ENCODE peak calls at places on chromosomes 5 and 9, in seven cellular contexts. T is SK-N-SH, N is HCT116, Q is HepG2, V is K562, P is GM12878, F is T47D. A is an unnamed sample.

GRCh38 chr5:107554776-107555424 is 115.8 kb downstream of the EFNA5 start:
- DNase-seq in P (no peak), F (no peak), T (peak), Q (no peak), V (no peak), N (no peak), A (no peak)

GRCh38 chr5:11075010-11075860 is 314.2 kb upstream of the DAP start:
- DNase-seq in V (no peak), N (no peak), T (peak), Q (no peak), P (no peak), F (no peak), A (peak)

GRCh38 chr5:79955496-79956172 is 35.4 kb downstream of the MTX3 start:
- DNase-seq in Q (no peak), F (no peak), T (no peak), V (no peak), N (no peak), P (no peak), A (no peak)

GRCh38 chr5:140043508-140043872 is 391 bp upstream of the NRG2 start:
- DNase-seq in V (peak), P (no peak), Q (no peak), F (peak), T (peak), N (no peak), A (no peak)

GRCh38 chr5:132546108-132546507 is 2.8 kb upstream of the IL5 start:
- DNase-seq in T (no peak), F (no peak), V (no peak), Q (no peak), N (no peak), P (no peak), A (no peak)

GRCh38 chr9:137079401-137079787 is 2.1 kb downstream of the UAP1L1 start:
- DNase-seq in V (no peak), N (no peak), T (no peak), P (no peak), Q (no peak), F (no peak), A (no peak)

GRCh38 chr9:306907-307306 is 92.2 kb downstream of the DOCK8 start:
- DNase-seq in Q (peak), P (no peak), F (no peak), V (no peak), N (no peak), T (no peak), A (no peak)

GRCh38 chr9:93969328-93969661 is 14.1 kb upstream of the BARX1 start:
- DNase-seq in T (no peak), P (no peak), N (no peak), V (no peak), F (no peak), Q (no peak), A (no peak)

GRCh38 chr5:116153687-116154174 is 68.9 kb downstream of the COMMD10 start:
- DNase-seq in P (no peak), N (no peak), V (no peak), Q (no peak), T (no peak), F (no peak), A (no peak)

GRCh38 chr9:75071530-75072122 is 16.3 kb downstream of the NMRK1 start:
- DNase-seq in P (no peak), N (peak), V (no peak), Q (no peak), T (no peak), F (no peak), A (no peak)

GRCh38 chr9:89185980-89186379 is 7.4 kb upstream of the SHC3 start:
- DNase-seq in Q (no peak), N (no peak), F (no peak), V (no peak), P (no peak), T (no peak), A (no peak)

GRCh38 chr9:72894342-72894741 is 58.5 kb downstream of the ALDH1A1 start:
- DNase-seq in T (no peak), Q (no peak), P (no peak), F (no peak), N (no peak), V (no peak), A (no peak)

GRCh38 chr5:122221857-122222256 is 90.2 kb upstream of the SNCAIP start:
- DNase-seq in F (no peak), P (no peak), Q (no peak), T (no peak), N (no peak), V (no peak), A (no peak)

GRCh38 chr9:69190866-69191672 is 17.0 kb downstream of the TJP2 start:
- DNase-seq in V (no peak), Q (no peak), F (no peak), N (no peak), P (no peak), T (no peak), A (no peak)

GRCh38 chr5:14713476-14714384 is 49.2 kb downstream of the OTULIN start:
- DNase-seq in T (no peak), F (no peak), Q (no peak), P (no peak), N (no peak), V (no peak), A (no peak)

GRCh38 chr5:14347522-14347921 is 204.4 kb downstream of the TRIO start:
- DNase-seq in V (no peak), Q (no peak), N (no peak), F (no peak), T (no peak), P (no peak), A (no peak)

GRCh38 chr5:66596791-66597757 is 881 bp downstream of the MAST4 start:
- DNase-seq in N (no peak), P (no peak), Q (no peak), V (no peak), T (peak), F (peak), A (peak)

GRCh38 chr5:82421119-82421518 is 143.0 kb upstream of the RPS23 start:
- DNase-seq in Q (no peak), P (no peak), F (no peak), N (peak), V (no peak), T (no peak), A (no peak)

DNA sequence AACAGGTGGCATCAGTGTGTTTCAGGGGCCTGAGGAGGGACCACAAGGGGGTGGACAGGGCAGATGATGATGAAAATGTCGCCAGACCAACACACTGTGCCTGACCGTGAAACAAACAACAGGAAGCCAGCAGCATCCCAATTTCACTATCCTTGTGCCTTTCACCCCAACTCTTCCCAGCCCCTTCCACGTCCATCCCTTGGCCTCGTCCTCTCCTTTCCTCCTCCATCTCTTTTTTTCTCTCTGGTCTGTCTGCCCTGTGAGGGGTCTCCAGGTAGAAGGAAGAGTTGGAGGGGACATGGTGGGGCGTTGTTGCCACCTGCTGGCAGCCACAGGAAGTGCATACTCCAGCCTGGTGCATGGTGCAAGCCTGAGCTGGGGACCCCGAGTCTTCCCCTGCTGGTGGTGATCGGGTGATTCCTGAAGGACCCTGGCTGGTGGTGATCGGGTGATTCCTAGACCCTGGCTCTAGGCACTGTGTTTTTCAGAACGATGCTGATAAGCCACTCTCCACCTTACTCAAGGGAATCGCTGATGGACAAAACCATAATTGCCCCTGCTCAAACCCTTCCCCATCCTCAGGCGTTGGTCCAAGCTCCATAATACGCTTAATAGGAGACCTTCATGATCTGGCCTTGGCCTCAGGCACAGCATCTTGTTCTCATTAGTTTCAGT is 21.7 kb upstream of the NSD1 start:
- DNase-seq in Q (peak), T (peak), V (peak), F (peak), P (no peak), N (peak), A (peak)
- TF ChIP-seq JUND in Q (no peak), T (no peak), V (no peak), F (no peak), P (no peak), N (no peak), A (no peak)

GRCh38 chr5:1103505-1104326 is 8.1 kb downstream of the SLC12A7 start:
- DNase-seq in T (no peak), F (no peak), N (no peak), P (no peak), Q (peak), V (peak), A (no peak)

GRCh38 chr5:1106385-1107166 is 5.3 kb downstream of the SLC12A7 start:
- DNase-seq in T (no peak), P (no peak), V (no peak), F (no peak), N (no peak), Q (peak), A (no peak)

GRCh38 chr5:1105350-1106265 is 6.3 kb downstream of the SLC12A7 start:
- DNase-seq in Q (peak), V (peak), P (no peak), T (no peak), F (no peak), N (no peak), A (no peak)

GRCh38 chr5:1103093-1103492 is 8.8 kb downstream of the SLC12A7 start:
- DNase-seq in N (no peak), P (no peak), V (no peak), Q (no peak), F (no peak), T (no peak), A (no peak)

DNA sequence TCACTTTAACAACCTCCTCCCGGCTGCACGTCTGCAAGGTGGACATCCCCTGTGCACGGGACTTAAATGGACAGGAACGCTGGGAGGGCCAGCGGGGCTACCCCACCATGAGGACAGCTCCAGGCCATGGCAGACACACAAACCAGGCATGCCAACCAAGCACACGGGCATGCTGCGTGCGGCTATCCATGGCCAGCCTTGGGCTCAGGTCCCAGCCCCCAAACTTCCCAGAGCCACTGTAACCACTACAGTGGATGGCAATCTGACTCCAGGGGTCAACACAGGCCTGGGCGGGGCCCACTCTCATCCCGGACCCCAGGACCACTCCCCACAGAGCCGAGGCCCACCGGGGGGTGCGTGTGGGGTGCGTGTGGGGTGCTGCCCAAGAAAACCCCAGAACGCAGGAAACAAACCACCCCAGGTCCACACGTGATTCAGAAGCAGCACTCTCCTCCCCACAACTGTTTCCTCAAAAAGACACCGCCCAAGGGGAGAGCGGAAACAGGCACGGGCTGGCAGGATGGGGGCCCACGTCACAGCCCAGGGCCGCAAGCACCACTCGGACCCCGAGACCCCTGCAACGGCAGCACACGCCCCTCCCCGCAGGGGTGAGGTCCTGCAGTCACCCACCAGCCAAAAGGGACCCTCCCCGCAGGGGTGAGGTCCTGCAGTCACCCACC is 7.4 kb downstream of the SLC12A7 start:
- DNase-seq in N (no peak), V (no peak), F (no peak), Q (no peak), T (no peak), P (no peak), A (no peak)
- TF ChIP-seq JUND in N (no peak), V (no peak), F (no peak), Q (no peak), T (no peak), P (no peak), A (no peak)

DNA sequence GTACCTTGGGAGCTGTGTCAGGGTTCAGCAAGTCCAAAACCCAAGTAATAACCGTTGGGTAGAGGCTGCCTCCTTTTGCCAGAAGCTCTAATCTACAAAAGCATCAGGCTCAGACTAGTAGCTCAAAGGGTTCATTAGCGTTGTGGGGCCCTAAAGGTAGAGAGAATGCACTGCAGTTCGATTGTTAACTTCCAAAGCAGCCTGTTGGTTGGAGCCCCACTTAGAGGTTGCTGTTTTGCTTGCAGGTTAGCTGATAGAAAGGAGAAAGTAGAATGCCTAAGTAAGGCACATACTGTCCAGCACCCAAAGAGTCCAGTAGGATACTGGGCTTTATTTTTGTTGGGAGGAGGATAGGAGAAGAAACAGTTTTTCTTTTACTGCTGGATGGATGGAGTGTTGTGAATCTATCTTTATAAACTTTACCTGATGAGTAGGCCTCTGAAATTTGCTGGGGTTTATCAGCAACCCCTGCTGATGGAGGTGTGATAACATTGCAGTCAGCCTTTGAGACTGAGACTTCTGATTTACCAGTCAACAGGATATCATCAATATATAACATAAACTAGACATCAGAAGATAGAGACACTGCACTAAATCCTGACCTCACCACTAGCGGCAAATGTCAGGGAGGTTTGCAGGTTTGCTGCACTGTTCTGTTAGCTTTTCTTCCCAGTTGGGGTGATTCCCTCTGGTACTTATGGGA is 34.8 kb downstream of the ZNF131 start:
- DNase-seq in P (no peak), V (no peak), F (no peak), Q (no peak), T (no peak), N (no peak), A (no peak)
- TF ChIP-seq JUND in P (no peak), V (no peak), F (no peak), Q (no peak), T (no peak), N (no peak), A (no peak)

GRCh38 chr5:142412581-142412980 is 87.8 kb upstream of the SPRY4 start:
- DNase-seq in Q (no peak), P (no peak), T (no peak), V (no peak), F (no peak), N (no peak), A (no peak)
- TF ChIP-seq JUND in Q (no peak), P (no peak), T (no peak), V (no peak), F (no peak), N (no peak), A (no peak)

GRCh38 chr5:62256161-62257017 is 49.6 kb upstream of the KIF2A start:
- DNase-seq in V (peak), P (no peak), T (peak), F (no peak), Q (no peak), N (no peak), A (no peak)
- TF ChIP-seq JUND in V (no peak), P (no peak), T (no peak), F (no peak), Q (no peak), N (no peak), A (no peak)

DNA sequence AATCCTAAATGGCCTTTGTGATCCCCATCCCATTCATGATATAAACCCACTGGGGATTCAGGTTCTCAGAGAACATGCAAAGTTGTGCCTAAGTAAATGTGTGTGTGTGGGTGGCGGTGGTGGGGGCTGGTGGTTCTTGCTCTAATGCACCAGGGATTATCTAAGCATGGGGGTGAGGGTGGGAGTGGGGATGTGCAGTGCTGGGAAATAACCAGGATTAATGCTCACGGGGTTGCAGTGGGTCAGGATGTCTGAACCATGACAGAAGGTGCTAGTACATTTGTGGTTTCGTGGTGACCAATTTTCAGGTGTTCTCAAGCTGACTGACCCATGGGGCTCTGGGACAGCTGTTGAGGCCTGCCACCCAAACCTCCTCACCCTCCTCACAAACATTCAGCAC is 101.0 kb downstream of the ZNF608 start:
- DNase-seq in Q (no peak), F (no peak), V (no peak), N (no peak), T (no peak), P (peak), A (no peak)
- TF ChIP-seq JUND in Q (no peak), F (no peak), V (no peak), N (no peak), T (no peak), P (no peak), A (no peak)

A was measured in H1.